ENCODE peak calls at places on chromosomes 7 and 10, in eight cellular contexts. L is AG04450, M is brain microvascular endothelial cell, G is B cell, J is transverse colon, D is heart right ventricle, Y is colonic mucosa, C is GM12865. P is an unnamed sample.

GRCh38 chr10:54797636-54798395 is 3.2 kb downstream of the PCDH15 start:
- DNase-seq in L (no peak), M (no peak), G (no peak), J (no peak), D (no peak), Y (no peak), C (no peak), P (no peak)

GRCh38 chr7:106535234-106536026 is 125.5 kb downstream of the CCDC71L start:
- DNase-seq in L (no peak), M (no peak), G (no peak), J (no peak), D (no peak), Y (no peak), C (no peak), P (no peak)

GRCh38 chr7:88401009-88401623 is 94.4 kb upstream of the STEAP4 start:
- DNase-seq in L (no peak), M (no peak), G (no peak), J (no peak), D (no peak), Y (no peak), C (peak; percentile 37), P (peak; percentile 14)

GRCh38 chr7:6392712-6393666 is 54.8 kb downstream of the DAGLB start:
- DNase-seq in L (no peak), M (peak; percentile 84), G (no peak), J (peak; percentile 95), D (peak; percentile 82), Y (peak; percentile 96), C (peak; percentile 50), P (no peak)

GRCh38 chr7:94687810-94688209 is 31.9 kb upstream of the SGCE start:
- DNase-seq in L (no peak), M (no peak), G (no peak), J (no peak), D (no peak), Y (no peak), C (no peak), P (no peak)

GRCh38 chr7:7183061-7183832 is 903 bp downstream of the C1GALT1 start:
- DNase-seq in L (no peak), M (peak; percentile 18), G (peak; percentile 55), J (peak; percentile 78), D (no peak), Y (peak; percentile 74), C (peak; percentile 76), P (no peak)

GRCh38 chr7:12031638-12032037 is 179.5 kb upstream of the TMEM106B start:
- DNase-seq in L (peak; percentile 0), M (peak; percentile 51), G (no peak), J (no peak), D (no peak), Y (no peak), C (no peak), P (no peak)

GRCh38 chr7:142583424-142583823 is 165.8 kb upstream of the PRSS1 start:
- DNase-seq in L (peak; percentile 52), M (peak; percentile 94), G (no peak), J (no peak), D (no peak), Y (no peak), C (peak; percentile 79), P (peak; percentile 68)

GRCh38 chr7:13986208-13986607 is 3.3 kb downstream of the ETV1 start:
- DNase-seq in L (no peak), M (no peak), G (no peak), J (no peak), D (no peak), Y (no peak), C (no peak), P (no peak)

GRCh38 chr7:2814186-2814530 is 29.9 kb downstream of the GNA12 start:
- DNase-seq in L (no peak), M (no peak), G (no peak), J (no peak), D (no peak), Y (no peak), C (no peak), P (no peak)

GRCh38 chr7:152887191-152887590 is 127.6 kb downstream of the ACTR3B start:
- DNase-seq in L (no peak), M (no peak), G (no peak), J (no peak), D (no peak), Y (no peak), C (no peak), P (no peak)

GRCh38 chr7:39465055-39465929 is 100.9 kb upstream of the YAE1 start:
- DNase-seq in L (peak; percentile 36), M (peak; percentile 60), G (no peak), J (peak; percentile 50), D (peak; percentile 21), Y (peak; percentile 51), C (peak; percentile 74), P (peak; percentile 65)

GRCh38 chr7:112103246-112103645 is 103.0 kb downstream of the DOCK4 start:
- DNase-seq in L (no peak), M (peak; percentile 70), G (no peak), J (peak; percentile 45), D (no peak), Y (peak; percentile 29), C (no peak), P (no peak)

GRCh38 chr7:22094413-22095304 is 149.0 kb upstream of the CDCA7L start:
- DNase-seq in L (peak; percentile 11), M (no peak), G (no peak), J (no peak), D (no peak), Y (no peak), C (no peak), P (no peak)

GRCh38 chr7:85396676-85397075 is 209.8 kb upstream of the SEMA3D start:
- DNase-seq in L (no peak), M (no peak), G (no peak), J (no peak), D (no peak), Y (no peak), C (no peak), P (no peak)

GRCh38 chr7:64869121-64869725 is 33.9 kb upstream of the ZNF273 start:
- DNase-seq in L (no peak), M (no peak), G (no peak), J (no peak), D (no peak), Y (peak; percentile 1), C (no peak), P (no peak)

GRCh38 chr7:19321925-19322470 is 176.8 kb upstream of the FERD3L start:
- DNase-seq in L (no peak), M (no peak), G (no peak), J (no peak), D (no peak), Y (no peak), C (no peak), P (no peak)

GRCh38 chr7:100190059-100190711 is 12.5 kb downstream of the STAG3 start:
- DNase-seq in L (peak; percentile 24), M (peak; percentile 20), G (peak; percentile 53), J (no peak), D (no peak), Y (no peak), C (peak; percentile 74), P (peak; percentile 38)
- TF ChIP-seq CTCF in L (peak; percentile 58), M (peak; percentile 30), G (peak; percentile 74), J (peak; percentile 28), D (peak; percentile 44), Y (peak; percentile 29), C (peak; percentile 48), P (peak; percentile 55)

DNA sequence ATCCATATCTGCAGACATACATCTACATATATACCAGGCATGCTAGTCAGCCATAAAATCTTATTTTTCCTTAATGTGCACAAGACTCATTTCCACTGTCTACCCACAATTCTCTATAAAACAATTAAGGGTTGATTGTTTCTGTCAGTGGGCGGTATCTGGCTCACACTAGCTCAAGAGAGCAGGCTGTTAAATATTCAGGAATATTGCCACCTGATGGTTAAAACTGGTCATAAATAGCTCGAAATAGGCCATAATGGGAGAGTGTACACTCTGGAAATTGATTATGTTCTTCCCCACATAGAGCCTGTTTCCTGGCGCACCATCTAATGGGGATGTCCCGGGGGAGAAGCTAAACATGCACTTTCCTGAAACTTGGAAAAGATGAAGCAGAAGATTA is 620.6 kb upstream of the ANKRD30A start:
- DNase-seq in L (no peak), M (no peak), G (no peak), J (no peak), D (no peak), Y (no peak), C (no peak), P (no peak)
- TF ChIP-seq CTCF in L (peak; percentile 9), M (no peak), G (no peak), J (no peak), D (peak; percentile 50), Y (no peak), C (no peak), P (no peak)

GRCh38 chr7:44639701-44640321 is 33.4 kb downstream of the OGDH start:
- DNase-seq in L (peak; percentile 59), M (peak; percentile 85), G (no peak), J (no peak), D (peak; percentile 42), Y (peak; percentile 64), C (no peak), P (no peak)

GRCh38 chr7:44636041-44636580 is 29.7 kb downstream of the OGDH start:
- DNase-seq in L (no peak), M (no peak), G (no peak), J (no peak), D (no peak), Y (no peak), C (no peak), P (no peak)

GRCh38 chr7:44637788-44638594 is 31.6 kb downstream of the OGDH start:
- DNase-seq in L (no peak), M (peak; percentile 81), G (peak; percentile 64), J (peak; percentile 77), D (no peak), Y (peak; percentile 74), C (peak; percentile 93), P (peak; percentile 76)

GRCh38 chr7:44636926-44637325 is 30.5 kb downstream of the OGDH start:
- DNase-seq in L (no peak), M (no peak), G (no peak), J (no peak), D (no peak), Y (no peak), C (no peak), P (no peak)

DNA sequence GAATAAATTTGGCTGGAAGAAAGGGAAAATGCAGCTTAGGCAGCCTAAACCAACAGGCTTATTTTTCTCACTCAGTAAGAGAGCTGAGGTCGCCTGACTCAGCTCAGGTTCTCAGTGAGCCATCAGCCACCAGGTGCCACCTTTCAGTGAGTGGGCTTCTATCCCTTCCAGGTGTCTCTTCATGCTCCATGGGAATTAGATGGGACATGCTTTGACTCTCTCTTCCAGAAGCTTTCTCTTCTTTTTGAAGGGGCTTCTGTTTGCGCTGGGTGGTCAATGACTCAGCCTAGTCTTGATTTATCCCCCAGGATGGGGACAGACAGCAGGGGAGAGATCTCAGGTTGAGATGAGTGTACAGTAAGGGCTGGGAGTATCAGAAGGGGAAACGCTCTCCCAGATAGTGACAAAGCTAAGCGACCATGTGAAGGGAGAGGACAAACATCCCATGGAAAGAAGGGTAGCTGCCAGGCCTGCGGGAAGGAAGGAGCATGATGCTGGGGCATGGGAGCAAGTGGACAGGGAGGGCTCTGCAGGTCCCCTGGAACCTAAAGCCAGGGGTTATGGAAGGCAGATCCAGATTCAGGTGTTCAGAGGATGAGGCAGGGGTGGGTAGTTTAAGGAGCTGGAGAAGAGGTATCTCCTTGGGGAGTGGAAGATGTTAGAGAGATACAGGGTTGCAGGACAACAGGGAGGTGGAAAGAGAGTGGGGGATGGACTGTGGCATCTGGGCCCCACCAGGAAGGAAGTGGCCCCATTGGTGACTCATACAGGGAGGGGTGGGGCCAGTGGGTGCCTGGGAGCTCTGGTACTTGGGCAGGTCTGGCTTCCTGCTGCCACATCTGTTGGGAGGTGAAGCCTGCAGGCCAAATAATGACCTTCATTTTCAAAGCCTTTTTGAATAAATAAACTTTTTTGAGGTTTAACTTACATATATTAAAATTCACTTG is 32.5 kb downstream of the OGDH start:
- DNase-seq in L (no peak), M (peak; percentile 57), G (peak; percentile 85), J (peak; percentile 88), D (peak; percentile 54), Y (peak; percentile 88), C (peak; percentile 95), P (peak; percentile 69)
- TF ChIP-seq CTCF in L (no peak), M (no peak), G (no peak), J (no peak), D (no peak), Y (no peak), C (no peak), P (no peak)

GRCh38 chr7:140397784-140398750 is at the start of gene SLC37A3:
- DNase-seq in L (peak; percentile 20), M (peak; percentile 56), G (peak; percentile 82), J (peak; percentile 92), D (peak; percentile 86), Y (peak; percentile 93), C (peak; percentile 87), P (peak; percentile 95)
- TF ChIP-seq CTCF in L (peak; percentile 7), M (peak; percentile 6), G (no peak), J (no peak), D (peak; percentile 33), Y (no peak), C (no peak), P (no peak)

P was measured in GM13977.